ENCODE peak calls at places on chromosome 18, in four cellular contexts. Q, B, S and F are unnamed samples.

GRCh38 chr18:9403795-9404564 is 69.4 kb downstream of the TWSG1 start:
- DNase-seq in B (no peak), S (no peak), Q (no peak), F (no peak)

GRCh38 chr18:79413025-79413424 is 17.3 kb downstream of the NFATC1 start:
- DNase-seq in B (no peak), S (no peak), Q (no peak), F (no peak)

GRCh38 chr18:23920054-23920453 is 94.5 kb upstream of the TTC39C start:
- DNase-seq in B (no peak), Q (peak), S (no peak), F (no peak)

GRCh38 chr18:74518456-74519315 is 15.6 kb upstream of the CNDP1 start:
- DNase-seq in Q (no peak), S (no peak), B (no peak), F (no peak)

GRCh38 chr18:45167109-45167551 is 448.1 kb upstream of the SLC14A2 start:
- DNase-seq in S (no peak), Q (peak), B (no peak), F (no peak)

GRCh38 chr18:74353169-74353775 is 37.6 kb downstream of the C18orf63 start:
- DNase-seq in Q (peak), B (peak), S (peak), F (peak)

GRCh38 chr18:10234912-10235439 is 219.5 kb upstream of the APCDD1 start:
- DNase-seq in Q (peak), S (no peak), B (no peak), F (no peak)

GRCh38 chr18:45686892-45687611 is 36.9 kb upstream of the SLC14A1 start:
- DNase-seq in B (peak), Q (no peak), S (peak), F (peak)

GRCh38 chr18:63980896-63981454 is 11.1 kb downstream of the SERPINB8 start:
- DNase-seq in B (no peak), Q (no peak), S (no peak), F (no peak)

GRCh38 chr18:76621782-76622495 is 126.9 kb upstream of the ZNF516 start:
- DNase-seq in Q (peak), B (no peak), S (no peak), F (no peak)

GRCh38 chr18:63016270-63016669 is 300.9 kb downstream of the PHLPP1 start:
- DNase-seq in B (peak), S (peak), Q (peak), F (peak)

GRCh38 chr18:6728318-6728717 is 1.2 kb upstream of the ARHGAP28 start:
- DNase-seq in S (no peak), B (no peak), Q (no peak), F (no peak)

GRCh38 chr18:22408059-22408458 is 9.7 kb downstream of the CTAGE1 start:
- DNase-seq in B (no peak), S (no peak), Q (no peak), F (no peak)

GRCh38 chr18:67875057-67875456 is 358.5 kb upstream of the DSEL start:
- DNase-seq in S (no peak), Q (no peak), B (no peak), F (no peak)

GRCh38 chr18:78730564-78731422 is 248.8 kb upstream of the SALL3 start:
- DNase-seq in Q (no peak), B (no peak), S (no peak), F (no peak)

GRCh38 chr18:55047546-55047945 is 88.3 kb upstream of the CCDC68 start:
- DNase-seq in Q (peak), S (no peak), B (no peak), F (no peak)

GRCh38 chr18:55317832-55318231 is 270.2 kb downstream of the TCF4 start:
- DNase-seq in Q (peak), S (no peak), B (no peak), F (no peak)

GRCh38 chr18:408367-408766 is 92.1 kb downstream of the COLEC12 start:
- DNase-seq in S (no peak), B (no peak), Q (no peak), F (no peak)

GRCh38 chr18:36427369-36427768 is 129.9 kb downstream of the FHOD3 start:
- DNase-seq in S (no peak), B (no peak), Q (peak), F (no peak)

GRCh38 chr18:58547864-58548263 is 81.0 kb downstream of the ALPK2 start:
- DNase-seq in B (no peak), Q (no peak), S (no peak), F (no peak)

GRCh38 chr18:48022531-48023330 is 92.3 kb upstream of the SMAD2 start:
- DNase-seq in B (no peak), Q (peak), S (no peak), F (no peak)

GRCh38 chr18:73756256-73757091 is 391.2 kb downstream of the FBXO15 start:
- DNase-seq in B (no peak), S (no peak), Q (no peak), F (no peak)

GRCh38 chr18:48698707-48699106 is 159.9 kb downstream of the CTIF start:
- DNase-seq in Q (no peak), S (no peak), B (no peak), F (no peak)

GRCh38 chr18:48027401-48027931 is 97.0 kb upstream of the SMAD2 start:
- DNase-seq in B (no peak), Q (no peak), S (no peak), F (no peak)

GRCh38 chr18:5015213-5015612 is 181.8 kb downstream of the AKAIN1 start:
- DNase-seq in S (no peak), Q (no peak), B (no peak), F (no peak)

GRCh38 chr18:25093131-25093530 is 258.8 kb downstream of the ZNF521 start:
- DNase-seq in S (no peak), B (no peak), Q (no peak), F (no peak)

GRCh38 chr18:55083461-55083860 is 124.2 kb upstream of the CCDC68 start:
- DNase-seq in Q (peak), B (no peak), S (no peak), F (no peak)

GRCh38 chr18:57837917-57838548 is 34.9 kb upstream of the ATP8B1 start:
- DNase-seq in B (no peak), S (no peak), Q (no peak), F (no peak)

GRCh38 chr18:52723456-52724065 is 383.6 kb downstream of the DCC start:
- DNase-seq in S (no peak), Q (no peak), B (no peak), F (no peak)

GRCh38 chr18:44761812-44762211 is 81.1 kb downstream of the SETBP1 start:
- DNase-seq in Q (no peak), B (no peak), S (no peak), F (no peak)

GRCh38 chr18:44681611-44682010 is 923 bp downstream of the SETBP1 start:
- DNase-seq in Q (no peak), B (no peak), S (no peak), F (no peak)

GRCh38 chr18:24414349-24415003 is 12.0 kb upstream of the IMPACT start:
- DNase-seq in Q (no peak), B (no peak), S (no peak), F (no peak)

GRCh38 chr18:68519341-68519740 is 195.6 kb downstream of the TMX3 start:
- DNase-seq in S (no peak), Q (peak), B (no peak), F (no peak)

GRCh38 chr18:41745166-41746049 is 209.6 kb upstream of the PIK3C3 start:
- DNase-seq in S (no peak), Q (peak), B (no peak), F (no peak)

GRCh38 chr18:68406761-68407160 is 308.1 kb downstream of the TMX3 start:
- DNase-seq in B (no peak), Q (peak), S (no peak), F (no peak)